ENCODE peak calls at places on chromosomes 7 and 10, in nine cellular contexts. T, S, L, Z, N, K, F, O and Q are unnamed samples.

GRCh38 chr7:118214833-118215182 is 9.7 kb upstream of the ANKRD7 start:
- DNase-seq in L (no peak), K (no peak), F (no peak), Z (no peak), S (no peak), N (no peak), T (no peak), O (no peak), Q (no peak)

GRCh38 chr7:22116451-22117027 is 170.8 kb upstream of the CDCA7L start:
- DNase-seq in Z (no peak), K (no peak), L (no peak), T (no peak), O (no peak), F (no peak), N (no peak), S (no peak), Q (no peak)

GRCh38 chr7:55179897-55180682 is 161.3 kb downstream of the EGFR start:
- DNase-seq in L (no peak), O (no peak), K (no peak), Z (no peak), S (no peak), F (no peak), N (no peak), T (no peak), Q (no peak)

GRCh38 chr7:36653671-36654355 is 70.5 kb downstream of the AOAH start:
- DNase-seq in L (no peak), O (no peak), S (no peak), Z (no peak), N (no peak), T (no peak), K (no peak), F (no peak), Q (no peak)

GRCh38 chr7:151274936-151275812 is 26.7 kb upstream of the SMARCD3 start:
- DNase-seq in S (no peak), T (no peak), K (no peak), N (no peak), F (no peak), L (no peak), O (no peak), Z (no peak), Q (peak)

GRCh38 chr10:69045441-69046300 is 42.2 kb upstream of the SRGN start:
- DNase-seq in F (no peak), K (no peak), Z (no peak), L (no peak), T (no peak), S (no peak), O (no peak), N (peak), Q (no peak)

GRCh38 chr7:118352854-118353453 is 128.4 kb downstream of the ANKRD7 start:
- DNase-seq in Z (no peak), L (no peak), K (no peak), S (peak), F (no peak), O (no peak), T (no peak), N (peak), Q (no peak)

GRCh38 chr7:36266683-36267082 is 113.6 kb downstream of the EEPD1 start:
- DNase-seq in S (no peak), O (no peak), T (no peak), F (no peak), K (no peak), L (no peak), N (no peak), Z (no peak), Q (no peak)

GRCh38 chr10:129023057-129023456 is 444.0 kb upstream of the MGMT start:
- DNase-seq in N (no peak), F (peak), T (peak), K (peak), O (no peak), S (no peak), L (no peak), Z (peak), Q (no peak)

GRCh38 chr7:2529161-2530075 is 9.8 kb downstream of the LFNG start:
- DNase-seq in N (no peak), O (peak), Z (peak), L (peak), K (peak), T (peak), F (peak), S (no peak), Q (no peak)

GRCh38 chr7:74483402-74484336 is 30.0 kb downstream of the GTF2IRD1 start:
- DNase-seq in T (no peak), O (no peak), L (no peak), Z (no peak), N (peak), S (no peak), F (peak), K (no peak), Q (peak)

GRCh38 chr7:124113040-124113439 is 80.2 kb upstream of the TMEM229A start:
- DNase-seq in N (no peak), T (no peak), F (no peak), Z (no peak), O (no peak), K (no peak), L (no peak), S (no peak), Q (no peak)

GRCh38 chr10:44952779-44953231 is 6.8 kb upstream of the RASSF4 start:
- DNase-seq in L (no peak), S (no peak), K (no peak), T (no peak), F (no peak), Z (no peak), O (no peak), N (no peak), Q (no peak)

GRCh38 chr10:117112220-117112619 is 25.9 kb downstream of the VAX1 start:
- DNase-seq in K (no peak), F (no peak), S (peak), N (peak), T (no peak), Z (no peak), O (no peak), L (no peak), Q (no peak)

GRCh38 chr7:98870807-98871491 is 1.1 kb upstream of the TMEM130 start:
- DNase-seq in O (no peak), T (no peak), Z (no peak), N (no peak), K (no peak), S (no peak), F (no peak), L (no peak), Q (peak)

GRCh38 chr7:48518092-48518491 is 346.8 kb downstream of the ABCA13 start:
- DNase-seq in K (no peak), O (no peak), S (no peak), F (no peak), Z (no peak), L (no peak), T (no peak), N (no peak), Q (no peak)

GRCh38 chr7:55043691-55044090 is 24.9 kb downstream of the EGFR start:
- DNase-seq in O (no peak), N (peak), S (no peak), Z (no peak), T (no peak), L (no peak), K (no peak), F (no peak), Q (no peak)

GRCh38 chr7:84422790-84423189 is 228.2 kb upstream of the SEMA3A start:
- DNase-seq in K (no peak), S (no peak), T (no peak), O (no peak), N (peak), F (no peak), L (no peak), Z (no peak), Q (no peak)

GRCh38 chr7:157685430-157686284 is 348.9 kb downstream of the DNAJB6 start:
- DNase-seq in N (no peak), O (no peak), S (no peak), L (no peak), K (no peak), F (peak), Z (no peak), T (no peak), Q (peak)

GRCh38 chr10:5843814-5844705 is 30.8 kb upstream of the GDI2 start:
- DNase-seq in O (no peak), N (no peak), T (no peak), F (no peak), K (no peak), S (no peak), Z (no peak), L (no peak), Q (peak)

GRCh38 chr7:93044147-93044810 is 73.5 kb downstream of the SAMD9 start:
- DNase-seq in N (peak), L (no peak), S (no peak), Z (no peak), K (no peak), F (no peak), T (no peak), O (no peak), Q (no peak)

GRCh38 chr10:35378547-35379210 is 42.4 kb downstream of the CCNY start:
- DNase-seq in S (no peak), F (no peak), O (no peak), K (no peak), T (no peak), N (no peak), Z (no peak), L (no peak), Q (no peak)

GRCh38 chr10:78448994-78449418 is 415.3 kb downstream of the RPS24 start:
- DNase-seq in S (no peak), O (no peak), F (no peak), T (no peak), K (no peak), Z (no peak), N (no peak), L (no peak), Q (no peak)

GRCh38 chr10:91887075-91887899 is 22.0 kb downstream of the FGFBP3 start:
- DNase-seq in N (no peak), L (peak), F (no peak), K (no peak), Z (no peak), O (no peak), T (peak), S (no peak), Q (peak)

GRCh38 chr7:137080516-137081203 is 212.2 kb downstream of the CHRM2 start:
- DNase-seq in L (no peak), S (no peak), F (no peak), Z (no peak), O (no peak), N (no peak), K (no peak), T (no peak), Q (no peak)

GRCh38 chr10:110642980-110643655 is 1.0 kb upstream of the RBM20 start:
- DNase-seq in L (no peak), S (no peak), T (no peak), O (no peak), Z (peak), F (no peak), K (no peak), N (no peak), Q (no peak)

GRCh38 chr7:149870701-149871483 is 2.9 kb upstream of the ATP6V0E2 start:
- DNase-seq in F (no peak), L (no peak), N (no peak), Z (no peak), T (no peak), O (no peak), S (no peak), K (no peak), Q (no peak)

GRCh38 chr10:132560248-132560731 is 22.7 kb downstream of the INPP5A start:
- DNase-seq in N (no peak), S (no peak), K (no peak), Z (no peak), F (no peak), L (no peak), T (no peak), O (no peak), Q (peak)

DNA sequence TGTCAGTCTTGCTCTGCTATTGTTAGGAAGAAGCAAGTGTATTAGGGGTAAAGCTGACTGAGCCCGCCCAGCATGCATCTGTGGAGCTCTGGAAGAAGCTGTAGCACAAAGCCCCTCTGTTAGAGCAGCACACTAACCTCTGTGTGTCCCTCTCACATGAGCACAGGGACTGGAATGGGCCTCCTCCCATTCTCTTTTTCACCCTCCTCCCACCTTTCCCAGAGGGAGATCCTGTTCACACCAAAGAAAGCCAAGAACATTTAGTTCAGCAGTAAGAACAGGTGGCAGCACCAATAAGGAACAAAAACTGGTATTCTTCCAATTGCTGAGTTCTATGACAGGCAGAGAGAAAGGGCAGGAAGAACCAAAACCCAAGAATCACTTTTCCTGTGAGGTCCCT is 37.8 kb downstream of the USP54 start:
- DNase-seq in K (no peak), S (no peak), L (peak), F (no peak), O (no peak), T (no peak), Z (peak), N (peak), Q (no peak)
- H3K27ac ChIP-seq in K (peak), S (no peak), L (peak), F (no peak), O (no peak), T (no peak), Z (peak), N (no peak), Q (no peak)

DNA sequence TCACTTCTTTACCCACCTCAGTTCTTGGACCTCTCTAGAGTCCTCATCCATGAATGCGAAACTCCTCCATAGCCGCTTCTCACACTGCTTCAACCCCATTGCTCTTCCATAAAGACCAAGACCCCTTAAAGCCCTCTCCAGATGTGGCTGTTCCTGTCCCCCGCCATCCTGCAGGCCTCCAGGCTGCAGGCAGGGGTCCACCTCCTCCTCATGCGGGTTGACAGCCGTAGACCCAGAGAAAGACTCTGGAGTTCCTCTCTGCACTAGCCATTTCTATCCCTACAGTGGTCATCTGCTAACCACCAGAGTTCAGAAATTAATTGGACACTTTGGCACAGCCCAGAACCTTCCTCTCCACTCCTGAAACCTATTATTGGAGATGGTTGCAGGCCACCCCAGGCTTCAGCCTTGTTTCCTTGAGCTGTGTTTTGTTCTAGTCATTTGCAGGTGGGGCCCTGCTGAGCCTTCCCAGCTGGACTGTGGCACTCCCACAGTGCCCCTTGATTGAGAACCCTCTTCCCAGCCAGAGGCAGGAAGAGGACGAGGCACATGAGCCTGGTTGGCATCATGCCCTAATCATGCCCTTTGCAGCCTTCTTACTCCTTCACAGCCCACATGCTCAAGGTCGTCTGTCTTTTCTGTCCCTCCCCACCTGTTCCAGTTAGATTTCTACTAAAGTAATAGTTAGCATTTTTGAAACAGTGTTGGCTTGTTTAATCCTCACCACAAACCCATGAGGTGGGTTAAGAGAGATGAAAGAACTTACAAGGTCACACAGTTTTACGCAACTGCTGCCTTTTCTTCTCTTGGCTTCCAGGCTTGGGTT is 23.9 kb downstream of the CUL1 start:
- DNase-seq in Z (peak), N (no peak), K (no peak), F (no peak), L (no peak), O (no peak), S (no peak), T (no peak), Q (no peak)
- H3K27ac ChIP-seq in Z (no peak), N (no peak), K (no peak), F (peak), L (no peak), O (no peak), S (no peak), T (no peak), Q (no peak)

GRCh38 chr10:308101-308500 is 172.8 kb downstream of the ZMYND11 start:
- DNase-seq in T (no peak), N (no peak), K (no peak), O (no peak), Z (no peak), F (no peak), S (no peak), L (no peak), Q (no peak)

GRCh38 chr10:307659-308058 is 172.4 kb downstream of the ZMYND11 start:
- DNase-seq in S (no peak), L (no peak), F (no peak), Z (no peak), T (no peak), N (no peak), O (no peak), K (no peak), Q (no peak)

GRCh38 chr10:306654-307185 is 171.5 kb downstream of the ZMYND11 start:
- DNase-seq in F (no peak), T (no peak), N (no peak), S (no peak), K (no peak), L (no peak), Z (no peak), O (no peak), Q (no peak)

GRCh38 chr10:305034-305433 is 169.8 kb downstream of the ZMYND11 start:
- DNase-seq in F (no peak), K (no peak), Z (no peak), T (no peak), L (no peak), O (no peak), N (no peak), S (no peak), Q (no peak)

DNA sequence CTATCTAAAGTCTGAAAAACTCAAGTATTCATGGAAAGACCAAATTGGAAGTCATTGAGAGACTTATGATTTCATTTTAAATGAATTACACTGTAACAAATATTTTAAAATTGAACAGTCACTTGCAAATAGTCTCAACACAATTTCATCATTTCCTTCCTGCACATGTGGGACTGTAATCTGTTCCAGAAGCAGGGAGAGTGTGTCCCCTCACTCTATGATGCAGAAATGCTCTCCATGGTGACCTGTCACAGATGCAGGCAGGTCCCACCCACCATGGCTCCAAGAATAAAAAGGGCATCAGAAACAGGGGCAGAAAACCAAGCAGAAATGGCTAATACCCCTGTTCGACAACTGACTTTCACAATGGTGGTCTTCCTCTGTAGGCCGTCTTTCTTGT is 170.8 kb downstream of the ZMYND11 start:
- DNase-seq in O (no peak), S (no peak), Z (no peak), K (no peak), T (no peak), N (no peak), L (no peak), F (no peak), Q (no peak)
- H3K27ac ChIP-seq in O (no peak), S (no peak), Z (no peak), K (no peak), T (no peak), N (no peak), L (no peak), F (no peak), Q (no peak)

DNA sequence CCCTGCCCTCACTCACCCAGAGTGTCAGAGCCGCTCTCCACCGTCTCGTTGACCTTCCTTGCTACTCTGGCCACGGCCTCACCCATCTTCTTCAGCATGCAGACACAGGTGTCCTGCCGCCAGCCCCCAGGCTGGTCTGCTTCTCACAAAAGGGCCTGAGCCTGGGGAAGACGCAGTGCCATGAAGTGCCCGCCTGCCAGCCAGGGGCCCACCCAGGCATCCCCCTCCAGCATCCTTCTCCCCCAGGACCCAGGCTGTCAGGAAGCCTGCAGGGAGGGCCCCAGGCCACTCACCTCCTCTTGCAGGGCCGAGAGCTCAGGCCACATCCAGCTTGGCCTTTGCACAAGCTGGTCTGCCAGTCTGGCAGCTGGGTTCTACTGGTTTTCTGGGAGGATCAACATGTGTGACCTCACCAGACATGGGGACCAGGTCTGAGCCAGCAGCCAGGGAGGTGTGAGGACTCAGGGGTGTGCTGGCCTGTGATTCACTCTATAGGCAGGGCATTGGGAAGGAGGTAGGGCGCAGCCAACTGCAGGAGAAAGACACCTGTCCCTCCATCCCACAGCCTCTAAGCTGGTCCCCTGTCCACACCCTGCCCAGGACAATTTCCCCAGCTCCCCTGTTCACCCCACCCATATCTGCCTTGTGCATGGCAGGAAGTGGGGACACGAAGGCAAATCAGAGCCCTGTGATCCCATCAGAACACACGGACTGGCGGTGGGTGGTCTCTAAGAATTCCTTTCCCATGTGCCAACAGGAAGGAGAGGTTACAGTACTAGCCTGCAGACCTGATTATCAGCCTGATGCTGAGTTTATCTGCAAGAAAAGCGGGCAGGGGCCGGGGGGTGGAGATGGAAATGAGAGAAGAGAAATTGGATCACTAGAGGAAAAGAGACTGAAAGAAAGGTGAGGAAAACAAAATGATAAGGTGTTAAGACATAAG is 5.7 kb downstream of the LRRC20 start:
- DNase-seq in O (no peak), Z (no peak), N (peak), S (no peak), L (no peak), K (no peak), T (no peak), F (no peak), Q (peak)
- H3K27ac ChIP-seq in O (no peak), Z (no peak), N (no peak), S (no peak), L (no peak), K (no peak), T (no peak), F (no peak), Q (no peak)

DNA sequence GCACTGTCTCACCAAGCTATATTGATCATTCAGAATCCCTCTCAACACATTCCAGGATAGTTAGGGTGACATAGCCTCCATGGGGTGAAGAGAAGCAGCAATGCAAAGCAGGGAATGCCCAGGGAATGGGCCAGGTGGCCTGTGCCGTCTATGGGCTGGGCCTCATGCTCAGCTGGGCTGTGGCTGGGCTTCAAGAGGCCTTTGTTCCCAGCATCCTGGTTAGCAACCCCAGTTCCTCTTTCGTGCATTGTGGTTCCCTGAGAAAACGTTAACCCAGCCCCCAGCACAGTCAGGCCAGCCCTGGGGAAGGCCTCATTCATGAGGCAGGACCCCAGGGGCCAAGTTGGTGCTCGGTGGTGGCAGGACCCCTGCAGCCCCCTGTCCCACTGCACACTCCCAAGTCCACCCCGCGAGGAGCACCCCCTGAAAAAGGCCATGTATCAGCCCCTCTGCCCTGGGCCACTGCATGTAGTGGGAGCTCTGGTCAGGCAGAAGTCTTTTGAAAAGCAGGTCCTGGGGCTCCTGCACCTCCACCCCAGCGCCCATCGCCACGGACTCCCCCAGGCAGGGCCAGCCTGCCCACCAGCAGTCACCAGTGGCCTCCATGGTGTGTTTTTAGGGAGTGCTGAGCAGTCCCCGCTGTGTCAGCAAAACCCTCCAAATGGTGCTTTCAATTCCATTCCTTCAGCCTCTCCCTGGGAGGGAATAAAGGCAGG is 25.4 kb downstream of the VSIR start:
- DNase-seq in F (no peak), Z (peak), K (peak), N (no peak), O (peak), T (no peak), S (no peak), L (no peak), Q (no peak)
- H3K27ac ChIP-seq in F (peak), Z (peak), K (peak), N (no peak), O (peak), T (peak), S (no peak), L (peak), Q (no peak)

GRCh38 chr7:7183833-7184463 is 1.6 kb downstream of the C1GALT1 start:
- DNase-seq in F (no peak), S (no peak), O (no peak), N (peak), T (no peak), L (no peak), K (no peak), Z (no peak), Q (no peak)
- H3K27ac ChIP-seq in F (no peak), S (no peak), O (peak), N (peak), T (no peak), L (peak), K (no peak), Z (no peak), Q (no peak)